ENCODE peak calls at places on chromosome 1, in five cellular contexts. M is H54, V is memory B cell, O is KBM-7, X is transverse colon. R is an unnamed sample.

GRCh38 chr1:24256687-24257086 is 62.5 kb upstream of the GRHL3 start:
- DNase-seq in O (no peak), M (no peak), X (no peak), V (no peak), R (no peak)

GRCh38 chr1:6002714-6003501 is 10.7 kb upstream of the NPHP4 start:
- DNase-seq in V (no peak), M (no peak), O (no peak), X (no peak), R (no peak)

GRCh38 chr1:51535006-51535592 is 16.0 kb upstream of the EPS15 start:
- DNase-seq in X (peak; percentile 61), V (peak; percentile 39), M (no peak), O (peak; percentile 77), R (peak; percentile 61)

GRCh38 chr1:153260473-153260979 is 1.0 kb downstream of the LORICRIN start:
- DNase-seq in M (no peak), X (no peak), O (peak; percentile 35), V (no peak), R (no peak)

GRCh38 chr1:185969524-185969991 is 235.4 kb downstream of the HMCN1 start:
- DNase-seq in X (no peak), O (no peak), V (no peak), M (no peak), R (no peak)

GRCh38 chr1:240831922-240832321 is 220.0 kb upstream of the GREM2 start:
- DNase-seq in O (no peak), V (no peak), M (no peak), X (no peak), R (no peak)

GRCh38 chr1:54813479-54814147 is 12.5 kb upstream of the TTC22 start:
- DNase-seq in X (no peak), O (no peak), V (no peak), M (no peak), R (peak; percentile 49)

GRCh38 chr1:203871114-203871875 is 9.9 kb downstream of the SNRPE start:
- DNase-seq in V (no peak), O (peak; percentile 55), X (peak; percentile 13), M (peak; percentile 44), R (peak; percentile 24)

GRCh38 chr1:223887724-223888428 is 42.1 kb upstream of the TP53BP2 start:
- DNase-seq in X (peak; percentile 11), O (no peak), V (no peak), M (peak; percentile 68), R (no peak)

GRCh38 chr1:240031009-240031408 is 60.7 kb upstream of the FMN2 start:
- DNase-seq in M (peak; percentile 53), X (no peak), O (no peak), V (no peak), R (no peak)

GRCh38 chr1:208030320-208031091 is 119.6 kb upstream of the CD34 start:
- DNase-seq in O (no peak), M (no peak), V (no peak), X (peak; percentile 26), R (peak; percentile 42)

GRCh38 chr1:153422450-153423068 is 6.2 kb downstream of the S100A7A start:
- DNase-seq in O (peak; percentile 68), X (peak; percentile 66), M (peak; percentile 22), V (peak; percentile 57), R (peak; percentile 74)

GRCh38 chr1:231694465-231695077 is 68.0 kb downstream of the DISC1 start:
- DNase-seq in X (no peak), O (peak; percentile 70), V (no peak), M (no peak), R (no peak)